ENCODE peak calls at places on chromosomes 12 and 14, in nine cellular contexts. X is CD8-positive, alpha-beta T cell; T is bronchial epithelial cell; P is coronary artery; K is ascending aorta; A is thoracic aorta; Y is breast epithelium; R is fibroblast of pulmonary artery; V is psoas muscle. L is an unnamed sample.

GRCh38 chr14:106067935-106068334 is 541.6 kb downstream of the TMEM121 start:
- DNase-seq in X (no peak), T (no peak), P (no peak), K (no peak), A (no peak), Y (no peak), R (no peak), V (no peak), L (no peak)

GRCh38 chr12:88756153-88756552 is 175.9 kb upstream of the KITLG start:
- DNase-seq in X (no peak), T (no peak), P (no peak), K (no peak), A (no peak), Y (peak), R (no peak), V (no peak), L (no peak)

GRCh38 chr12:54172102-54172630 is 16.6 kb downstream of the SMUG1 start:
- DNase-seq in X (no peak), T (no peak), P (no peak), K (no peak), A (no peak), Y (no peak), R (no peak), V (no peak), L (no peak)

GRCh38 chr14:80959448-80960006 is 4.1 kb downstream of the TSHR start:
- DNase-seq in X (peak), T (no peak), P (no peak), K (no peak), A (no peak), Y (no peak), R (no peak), V (no peak), L (no peak)

GRCh38 chr14:49770212-49770817 is 2.4 kb downstream of the KLHDC2 start:
- DNase-seq in X (no peak), T (peak), P (no peak), K (no peak), A (no peak), Y (no peak), R (no peak), V (no peak), L (peak)

GRCh38 chr12:47238665-47239064 is 158.9 kb upstream of the AMIGO2 start:
- DNase-seq in X (no peak), T (peak), P (no peak), K (no peak), A (no peak), Y (no peak), R (peak), V (no peak), L (no peak)

GRCh38 chr12:85733441-85733840 is 102.8 kb downstream of the RASSF9 start:
- DNase-seq in X (no peak), T (peak), P (no peak), K (no peak), A (no peak), Y (no peak), R (peak), V (no peak), L (no peak)

GRCh38 chr12:27823038-27823437 is 43.0 kb upstream of the MANSC4 start:
- DNase-seq in X (no peak), T (no peak), P (no peak), K (no peak), A (no peak), Y (no peak), R (no peak), V (no peak), L (no peak)

GRCh38 chr14:56023681-56024080 is 94.5 kb upstream of the PELI2 start:
- DNase-seq in X (no peak), T (no peak), P (no peak), K (no peak), A (no peak), Y (no peak), R (no peak), V (no peak), L (no peak)

GRCh38 chr12:74770552-74770951 is 232.9 kb downstream of the ATXN7L3B start:
- DNase-seq in X (no peak), T (no peak), P (no peak), K (no peak), A (no peak), Y (no peak), R (no peak), V (no peak), L (no peak)

GRCh38 chr12:9792185-9792900 is 31.6 kb upstream of the CD69 start:
- DNase-seq in X (no peak), T (peak), P (no peak), K (no peak), A (no peak), Y (no peak), R (no peak), V (no peak), L (no peak)

GRCh38 chr14:81710232-81710845 is 176.7 kb upstream of the SEL1L start:
- DNase-seq in X (no peak), T (peak), P (no peak), K (no peak), A (no peak), Y (no peak), R (peak), V (no peak), L (peak)

GRCh38 chr12:30882706-30883105 is 43.8 kb upstream of the TSPAN11 start:
- DNase-seq in X (no peak), T (no peak), P (no peak), K (no peak), A (no peak), Y (no peak), R (no peak), V (no peak), L (no peak)

GRCh38 chr12:116662612-116663144 is 75.2 kb downstream of the SPRING1 start:
- DNase-seq in X (no peak), T (no peak), P (no peak), K (no peak), A (no peak), Y (no peak), R (no peak), V (no peak), L (no peak)
- TF ChIP-seq CTCF in X (no peak), T (no peak), P (no peak), K (no peak), A (no peak), Y (no peak), R (no peak), V (no peak), L (no peak)

DNA sequence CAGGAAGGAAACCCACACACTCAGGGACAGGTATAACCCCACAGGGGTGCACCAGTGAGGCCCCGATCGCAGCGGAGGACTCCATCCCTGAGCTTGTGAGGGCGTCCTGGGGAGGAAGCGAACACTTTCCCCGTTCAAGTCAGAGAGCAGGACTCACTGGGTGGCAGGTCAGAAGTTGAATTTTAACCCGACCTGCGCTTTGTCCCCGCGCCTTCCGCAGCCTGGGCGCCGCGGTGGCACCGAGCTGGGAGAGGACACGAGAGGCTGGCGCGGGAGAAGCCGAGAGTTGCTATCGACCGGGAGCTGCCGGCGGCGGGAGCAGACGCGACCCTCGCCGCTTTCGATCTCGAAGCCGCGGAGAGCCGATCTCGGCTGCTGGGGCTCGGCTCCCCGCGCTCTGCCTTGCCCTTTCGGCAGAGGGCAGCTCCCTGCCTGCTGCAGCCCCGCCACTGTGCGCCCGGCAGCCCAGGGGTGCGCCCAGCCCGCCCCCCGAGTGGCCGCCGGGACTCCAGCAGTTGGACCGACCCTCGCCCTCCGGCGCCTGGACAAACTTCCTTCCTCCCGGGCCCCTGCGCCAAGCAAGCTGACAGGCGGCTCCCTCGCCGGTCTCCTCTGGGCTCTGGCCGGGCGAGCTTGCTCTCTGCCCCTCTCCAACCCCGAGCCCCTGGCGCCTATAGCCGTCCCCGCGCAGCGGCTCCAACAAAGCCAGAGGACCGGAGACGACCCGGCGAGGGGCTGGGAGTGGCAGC is 918 bp downstream of the LIN7A start:
- DNase-seq in X (no peak), T (no peak), P (peak), K (no peak), A (no peak), Y (no peak), R (peak), V (peak), L (no peak)
- H3K4me3 ChIP-seq in X (no peak), T (peak), P (peak), K (peak), A (peak), Y (peak), R (peak), V (peak), L (peak)

GRCh38 chr14:73820631-73821030 is 31.0 kb upstream of the PTGR2 start:
- DNase-seq in X (no peak), T (no peak), P (no peak), K (no peak), A (no peak), Y (no peak), R (no peak), V (no peak), L (no peak)
- TF ChIP-seq CTCF in X (no peak), T (no peak), P (no peak), K (no peak), A (no peak), Y (no peak), R (no peak), V (no peak), L (no peak)

DNA sequence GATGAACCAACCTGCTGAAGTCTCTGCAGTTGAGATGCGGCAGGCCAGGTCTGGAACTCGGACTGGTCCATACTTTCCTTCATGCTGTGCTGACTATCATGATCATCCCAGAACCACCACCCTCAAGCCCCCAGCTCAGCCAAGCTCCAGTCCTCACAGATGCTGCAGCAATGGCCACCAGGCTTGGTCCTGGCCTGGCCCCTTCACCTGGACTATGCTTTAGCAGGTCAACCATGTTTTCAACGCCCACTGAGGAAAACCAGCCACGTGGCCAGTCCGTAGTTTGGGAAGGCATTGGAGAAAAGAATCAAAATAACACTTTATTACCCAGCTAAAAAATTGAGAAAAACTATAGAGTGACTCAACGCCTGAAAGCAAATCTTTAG is 1.4 kb downstream of the GPR68 start:
- DNase-seq in X (no peak), T (no peak), P (no peak), K (no peak), A (no peak), Y (no peak), R (no peak), V (no peak), L (no peak)
- H3K4me3 ChIP-seq in X (peak), T (no peak), P (no peak), K (no peak), A (no peak), Y (no peak), R (no peak), V (no peak), L (no peak)

DNA sequence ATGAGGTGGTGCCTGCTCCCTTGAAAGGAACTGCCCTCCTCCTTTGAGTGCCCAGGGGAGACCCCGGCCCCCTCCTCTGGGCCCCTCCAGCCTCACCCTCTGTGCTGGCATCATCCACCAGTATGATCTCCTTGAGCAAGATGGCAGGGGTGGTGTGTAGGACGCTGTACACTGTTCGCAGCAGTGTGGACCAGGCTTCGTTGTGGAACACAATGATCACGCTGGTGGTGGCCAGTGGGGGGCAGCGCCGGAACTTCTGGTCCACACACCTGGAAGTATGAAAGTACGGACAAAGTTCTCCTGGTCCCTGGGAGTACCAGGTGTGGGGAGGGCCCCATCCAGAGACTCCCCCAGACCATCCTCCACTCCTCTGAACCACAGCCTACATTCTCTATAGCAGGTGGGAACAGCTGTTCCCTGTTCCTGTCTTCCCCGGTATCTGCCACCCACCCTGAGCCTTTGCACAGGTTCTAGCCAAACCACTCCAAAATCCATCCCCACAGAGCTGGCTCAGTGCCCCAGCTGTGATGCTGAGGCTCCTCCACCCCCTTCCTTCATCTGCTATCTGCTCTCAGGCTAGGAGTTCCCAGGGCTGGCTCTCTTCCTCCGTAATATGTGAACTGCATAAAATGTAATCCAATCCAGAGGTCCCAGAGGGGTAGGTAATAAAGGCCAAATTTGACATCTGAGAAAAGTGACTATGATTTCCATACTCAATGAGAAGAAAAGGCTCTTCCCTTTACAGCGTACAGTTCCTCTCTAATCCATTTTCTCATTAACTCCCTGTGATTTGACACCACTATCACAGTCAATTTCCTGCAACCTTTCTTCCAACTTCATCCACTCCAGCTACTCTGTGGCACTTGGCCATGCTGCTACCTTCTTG is 13.9 kb downstream of the GALNT6 start:
- DNase-seq in X (no peak), T (no peak), P (no peak), K (no peak), A (no peak), Y (no peak), R (peak), V (no peak), L (no peak)
- TF ChIP-seq CTCF in X (no peak), T (no peak), P (no peak), K (no peak), A (no peak), Y (no peak), R (no peak), V (no peak), L (peak)